ENCODE peak calls at places on chromosomes 11 and 22, in four cellular contexts. W is HL-60, F is AG04450, H is endothelial cell of umbilical vein. E is an unnamed sample.

GRCh38 chr11:70467196-70468085 is 69.1 kb downstream of the CTTN start:
- DNase-seq in H (peak; percentile 51), F (no peak), W (no peak), E (peak; percentile 88)

GRCh38 chr11:43941257-43941879 is 1.1 kb upstream of the C11orf96 start:
- DNase-seq in F (no peak), H (no peak), W (no peak), E (peak; percentile 81)

GRCh38 chr11:33055361-33055760 is 16.0 kb downstream of the TCP11L1 start:
- DNase-seq in F (no peak), H (peak; percentile 4), W (no peak), E (no peak)

GRCh38 chr11:121964591-121964990 is 151.4 kb downstream of the BLID start:
- DNase-seq in W (no peak), H (peak; percentile 15), F (no peak), E (no peak)

GRCh38 chr22:44133901-44134511 is 46.7 kb upstream of the PARVG start:
- DNase-seq in F (no peak), W (no peak), H (peak; percentile 21), E (no peak)

GRCh38 chr11:32400196-32400595 is 35.1 kb downstream of the WT1 start:
- DNase-seq in W (peak; percentile 35), H (no peak), F (no peak), E (no peak)

GRCh38 chr22:32752868-32753520 is 48.5 kb upstream of the TIMP3 start:
- DNase-seq in W (no peak), F (peak; percentile 52), H (no peak), E (no peak)

GRCh38 chr11:132111341-132111740 is 740.9 kb downstream of the NTM start:
- DNase-seq in W (no peak), F (no peak), H (no peak), E (no peak)

GRCh38 chr11:3947084-3947483 is 91.6 kb downstream of the STIM1 start:
- DNase-seq in F (no peak), W (no peak), H (peak; percentile 77), E (no peak)

GRCh38 chr11:110808291-110808690 is 96.1 kb upstream of the ARHGAP20 start:
- DNase-seq in H (no peak), W (no peak), F (no peak), E (no peak)

GRCh38 chr22:30948930-30949342 is 19.6 kb downstream of the MORC2 start:
- DNase-seq in H (no peak), W (no peak), F (no peak), E (no peak)

GRCh38 chr22:43007519-43008102 is 7.3 kb downstream of the PACSIN2 start:
- DNase-seq in F (no peak), H (no peak), W (no peak), E (no peak)

GRCh38 chr11:59574467-59574866 is 41.1 kb downstream of the OSBP start:
- DNase-seq in W (no peak), H (peak; percentile 19), F (no peak), E (peak; percentile 41)

GRCh38 chr11:121250843-121251242 is 41.7 kb upstream of the SC5D start:
- DNase-seq in H (no peak), W (no peak), F (no peak), E (no peak)

GRCh38 chr11:94776351-94777321 is 8.5 kb downstream of the AMOTL1 start:
- DNase-seq in W (no peak), H (peak; percentile 24), F (no peak), E (no peak)

GRCh38 chr22:47928626-47929025 is 1166.2 kb downstream of the TBC1D22A start:
- DNase-seq in W (no peak), F (no peak), H (no peak), E (no peak)

GRCh38 chr22:17562906-17563870 is at the start of gene SLC25A18:
- DNase-seq in W (peak; percentile 14), F (no peak), H (no peak), E (peak; percentile 42)
- H3K27ac ChIP-seq in W (no peak within 1 kb of the TSS), F (no peak within 1 kb of the TSS), H (no peak within 1 kb of the TSS), E (no peak within 1 kb of the TSS)

DNA sequence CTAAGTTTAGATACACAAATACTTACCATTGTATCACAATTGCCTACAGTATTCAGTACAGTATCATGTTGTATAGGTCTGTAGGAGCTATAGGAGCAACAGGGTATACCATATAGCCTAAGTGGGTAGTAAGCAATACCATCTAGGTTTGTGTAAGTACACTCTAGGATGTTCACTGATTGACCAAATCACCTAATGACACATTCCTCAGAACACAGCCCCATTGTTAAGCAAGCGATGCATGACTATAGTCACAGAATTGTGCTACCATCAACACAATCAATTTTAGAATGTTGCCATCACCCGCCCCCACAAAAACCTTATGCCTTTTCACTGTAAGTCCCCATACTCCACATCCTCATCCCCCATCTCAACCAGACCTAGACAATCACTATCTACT is 41.7 kb downstream of the MMP20 start:
- DNase-seq in W (no peak), F (no peak), H (no peak), E (no peak)
- H3K4me3 ChIP-seq in W (no peak overlapping the region), F (no peak overlapping the region), H (no peak overlapping the region), E (no peak overlapping the region)

DNA sequence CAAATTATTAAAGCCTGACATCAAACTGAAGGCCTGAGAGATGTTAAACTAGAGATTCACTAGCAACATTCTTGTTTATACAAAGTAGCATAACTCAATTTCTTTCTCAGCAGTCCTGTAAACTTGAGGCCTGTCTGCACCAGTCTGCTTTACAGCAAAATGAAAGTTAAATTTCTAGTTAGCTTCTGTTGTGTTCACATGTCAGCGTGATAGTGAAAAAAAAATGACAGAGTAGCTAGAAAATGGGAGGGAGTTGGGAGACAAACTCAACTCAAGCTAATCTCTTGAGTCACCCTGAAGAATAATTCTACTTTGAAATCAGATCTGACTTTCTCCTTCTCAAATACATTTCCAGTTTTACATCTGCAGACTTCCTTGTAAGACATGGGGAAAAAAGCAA is 6.5 kb downstream of the RBFOX2 start:
- DNase-seq in F (peak; percentile 73), H (no peak), W (no peak), E (no peak)
- H3K27ac ChIP-seq in F (no peak overlapping the region), H (no peak overlapping the region), W (no peak overlapping the region), E (no peak overlapping the region)

DNA sequence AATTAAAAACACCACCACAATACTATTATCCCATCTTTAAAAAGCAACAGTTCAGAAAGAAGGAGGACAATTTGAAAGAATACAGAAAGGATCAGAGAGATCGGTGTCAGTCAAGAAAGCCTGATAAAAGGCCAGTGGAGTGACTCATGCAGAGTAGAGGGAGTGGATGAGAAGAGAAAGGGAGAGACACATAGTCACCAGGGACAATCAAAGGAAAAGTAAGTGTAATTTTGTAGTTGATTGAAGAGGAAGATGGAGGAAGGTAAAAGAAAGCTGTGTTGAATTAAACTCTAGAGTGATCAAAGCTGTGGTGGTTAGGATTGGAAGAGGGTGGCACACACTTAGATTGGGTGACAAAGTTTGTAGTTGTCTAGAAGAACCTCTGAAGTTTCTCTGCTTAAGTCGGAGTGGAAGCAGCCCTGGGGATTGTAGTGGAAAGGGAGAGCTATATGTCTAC is 14.1 kb downstream of the SPECC1L start:
- DNase-seq in W (no peak), H (peak; percentile 32), F (no peak), E (no peak)
- H3K4me3 ChIP-seq in W (no peak overlapping the region), H (no peak overlapping the region), F (no peak overlapping the region), E (no peak overlapping the region)

DNA sequence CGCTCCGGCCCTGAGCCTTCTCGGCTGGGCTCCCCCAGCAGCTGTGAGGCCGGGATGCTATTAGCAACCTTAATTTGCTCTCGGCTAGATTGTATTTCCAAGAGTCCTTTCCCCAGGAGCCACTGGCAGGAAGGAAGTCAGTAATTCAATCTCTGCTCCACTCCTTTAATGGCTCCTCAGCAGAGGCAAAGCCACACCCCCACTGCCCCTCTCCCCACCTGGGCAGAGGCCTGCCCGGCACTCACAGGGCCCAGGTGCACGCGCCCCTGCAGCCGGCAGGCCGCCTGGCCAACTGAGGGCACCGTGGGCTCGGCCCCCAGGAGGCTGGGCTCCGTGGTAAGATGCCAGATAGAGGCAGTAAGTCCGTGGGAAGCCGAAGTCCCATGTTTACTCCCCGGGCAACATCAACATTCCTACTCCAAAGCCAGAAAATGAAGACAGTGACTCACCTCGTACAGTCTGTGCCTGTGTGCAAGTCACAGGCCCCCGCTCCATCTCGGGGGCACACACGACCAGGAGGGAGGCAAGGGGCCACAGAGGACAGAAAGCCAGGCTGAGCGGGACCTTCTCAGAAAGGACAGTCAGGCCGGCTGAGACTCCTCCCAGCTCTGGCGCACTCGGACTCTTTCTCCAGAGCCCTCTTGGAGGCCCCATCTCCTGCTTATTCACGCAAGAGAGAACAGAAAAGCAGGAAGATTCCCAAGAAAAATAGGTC is 5.1 kb downstream of the IGSF9B start:
- DNase-seq in H (no peak), W (no peak), F (no peak), E (peak; percentile 44)
- H3K27ac ChIP-seq in H (no peak overlapping the region), W (no peak overlapping the region), F (no peak overlapping the region), E (peak overlapping the region; percentile 73)

E was measured in WERI-Rb-1.